ENCODE peak calls at places on chromosomes 1 and 21, in ten cellular contexts. One of them, this sample, is unnamed.

GRCh38 chr1:232344791-232345399 is 285.0 kb downstream of the SIPA1L2 start:
- DNase-seq in MM.1S: no peak
- DNase-seq in GM23248: peak; percentile 20
- DNase-seq in colonic mucosa: no peak
- DNase-seq in CD4-positive, CD25-positive, alpha-beta regulatory T cell: no peak
- DNase-seq in A673: no peak
- DNase-seq in tibial artery: no peak
- DNase-seq in WERI-Rb-1: no peak
- DNase-seq in left ventricle myocardium inferior: no peak
- DNase-seq in mesendoderm: no peak
- DNase-seq in this sample: no peak

GRCh38 chr1:23428136-23428905 is 3.8 kb upstream of the TCEA3 start:
- DNase-seq in MM.1S: no peak
- DNase-seq in colonic mucosa: no peak
- DNase-seq in GM23248: no peak
- DNase-seq in A673: no peak
- DNase-seq in CD4-positive, CD25-positive, alpha-beta regulatory T cell: no peak
- DNase-seq in left ventricle myocardium inferior: no peak
- DNase-seq in tibial artery: no peak
- DNase-seq in WERI-Rb-1: no peak
- DNase-seq in mesendoderm: no peak
- DNase-seq in this sample: no peak

GRCh38 chr21:25626752-25627151 is 12.3 kb upstream of the JAM2 start:
- DNase-seq in WERI-Rb-1: no peak
- DNase-seq in CD4-positive, CD25-positive, alpha-beta regulatory T cell: no peak
- DNase-seq in colonic mucosa: no peak
- DNase-seq in left ventricle myocardium inferior: peak; percentile 25
- DNase-seq in GM23248: no peak
- DNase-seq in tibial artery: no peak
- DNase-seq in MM.1S: no peak
- DNase-seq in mesendoderm: no peak
- DNase-seq in A673: no peak
- DNase-seq in this sample: no peak

GRCh38 chr1:197008861-197009260 is 31.5 kb downstream of the CFHR5 start:
- DNase-seq in CD4-positive, CD25-positive, alpha-beta regulatory T cell: no peak
- DNase-seq in left ventricle myocardium inferior: no peak
- DNase-seq in MM.1S: no peak
- DNase-seq in WERI-Rb-1: peak; percentile 33
- DNase-seq in mesendoderm: no peak
- DNase-seq in tibial artery: no peak
- DNase-seq in colonic mucosa: no peak
- DNase-seq in A673: no peak
- DNase-seq in GM23248: no peak
- DNase-seq in this sample: no peak

GRCh38 chr1:10625076-10625475 is 150.3 kb downstream of the PEX14 start:
- DNase-seq in colonic mucosa: no peak
- DNase-seq in mesendoderm: no peak
- DNase-seq in GM23248: no peak
- DNase-seq in CD4-positive, CD25-positive, alpha-beta regulatory T cell: no peak
- DNase-seq in tibial artery: peak; percentile 31
- DNase-seq in left ventricle myocardium inferior: no peak
- DNase-seq in A673: no peak
- DNase-seq in MM.1S: no peak
- DNase-seq in WERI-Rb-1: no peak
- DNase-seq in this sample: no peak

GRCh38 chr1:226666164-226666506 is 72.9 kb downstream of the ITPKB start:
- DNase-seq in A673: no peak
- DNase-seq in WERI-Rb-1: no peak
- DNase-seq in left ventricle myocardium inferior: no peak
- DNase-seq in MM.1S: no peak
- DNase-seq in colonic mucosa: no peak
- DNase-seq in mesendoderm: no peak
- DNase-seq in tibial artery: no peak
- DNase-seq in CD4-positive, CD25-positive, alpha-beta regulatory T cell: no peak
- DNase-seq in GM23248: no peak
- DNase-seq in this sample: no peak

GRCh38 chr1:1013922-1014617 is 773 bp downstream of the ISG15 start:
- DNase-seq in colonic mucosa: no peak
- DNase-seq in MM.1S: no peak
- DNase-seq in CD4-positive, CD25-positive, alpha-beta regulatory T cell: peak; percentile 68
- DNase-seq in WERI-Rb-1: peak; percentile 18
- DNase-seq in A673: peak; percentile 82
- DNase-seq in left ventricle myocardium inferior: no peak
- DNase-seq in tibial artery: no peak
- DNase-seq in mesendoderm: no peak
- DNase-seq in GM23248: peak; percentile 71
- DNase-seq in this sample: peak; percentile 14

GRCh38 chr1:159170639-159171038 is 776 bp upstream of the CADM3 start:
- DNase-seq in WERI-Rb-1: no peak
- DNase-seq in colonic mucosa: no peak
- DNase-seq in tibial artery: no peak
- DNase-seq in MM.1S: no peak
- DNase-seq in GM23248: no peak
- DNase-seq in mesendoderm: peak; percentile 28
- DNase-seq in A673: no peak
- DNase-seq in CD4-positive, CD25-positive, alpha-beta regulatory T cell: no peak
- DNase-seq in left ventricle myocardium inferior: no peak
- DNase-seq in this sample: no peak

GRCh38 chr1:156407760-156408159 is 38.7 kb downstream of the RHBG start:
- DNase-seq in GM23248: no peak
- DNase-seq in colonic mucosa: no peak
- DNase-seq in CD4-positive, CD25-positive, alpha-beta regulatory T cell: no peak
- DNase-seq in A673: no peak
- DNase-seq in left ventricle myocardium inferior: no peak
- DNase-seq in MM.1S: no peak
- DNase-seq in tibial artery: no peak
- DNase-seq in WERI-Rb-1: no peak
- DNase-seq in mesendoderm: no peak
- DNase-seq in this sample: no peak

DNA sequence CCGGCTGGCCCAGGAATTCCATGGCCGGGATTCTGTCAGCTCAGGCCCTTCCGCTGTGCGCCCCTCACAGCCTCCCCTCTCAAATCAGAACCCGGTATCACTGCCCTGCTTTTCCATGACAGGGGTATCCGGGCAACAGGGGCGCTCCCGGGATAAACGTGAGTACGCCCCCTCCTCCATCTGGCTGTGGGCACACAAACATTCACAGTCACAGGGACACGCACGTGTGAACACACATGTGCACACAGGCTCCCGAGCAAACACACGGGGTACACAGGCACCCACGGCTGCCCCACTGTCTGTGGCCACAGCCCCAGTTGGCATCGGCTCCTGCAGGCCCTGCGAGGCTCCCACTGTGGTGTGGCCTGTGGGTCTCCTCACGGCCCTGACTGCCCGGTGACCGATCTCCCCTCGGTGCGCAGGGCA is 16.7 kb downstream of the COL6A1 start:
- DNase-seq in tibial artery: peak; percentile 63
- DNase-seq in mesendoderm: no peak
- DNase-seq in colonic mucosa: no peak
- DNase-seq in MM.1S: no peak
- DNase-seq in left ventricle myocardium inferior: peak; percentile 11
- DNase-seq in A673: no peak
- DNase-seq in WERI-Rb-1: peak; percentile 9
- DNase-seq in GM23248: no peak
- DNase-seq in CD4-positive, CD25-positive, alpha-beta regulatory T cell: no peak
- DNase-seq in this sample: no peak
- H3K36me3 ChIP-seq in tibial artery: peaks cover 97% of the 10 kb centered on the region
- H3K36me3 ChIP-seq in mesendoderm: peaks cover 33% of the 10 kb centered on the region
- H3K36me3 ChIP-seq in colonic mucosa: no peaks in the 10 kb centered on the region
- H3K36me3 ChIP-seq in MM.1S: no peaks in the 10 kb centered on the region
- H3K36me3 ChIP-seq in left ventricle myocardium inferior: peaks cover 91% of the 10 kb centered on the region
- H3K36me3 ChIP-seq in A673: no peaks in the 10 kb centered on the region
- H3K36me3 ChIP-seq in WERI-Rb-1: peaks cover 5% of the 10 kb centered on the region
- H3K36me3 ChIP-seq in GM23248: peaks cover 24% of the 10 kb centered on the region
- H3K36me3 ChIP-seq in CD4-positive, CD25-positive, alpha-beta regulatory T cell: no peaks in the 10 kb centered on the region
- H3K36me3 ChIP-seq in this sample: peaks cover 97% of the 10 kb centered on the region

GRCh38 chr1:155134858-155135415 is 715 bp upstream of the SLC50A1 start:
- DNase-seq in GM23248: peak; percentile 99
- DNase-seq in A673: peak; percentile 68
- DNase-seq in mesendoderm: peak; percentile 91
- DNase-seq in tibial artery: peak; percentile 96
- DNase-seq in left ventricle myocardium inferior: peak; percentile 84
- DNase-seq in CD4-positive, CD25-positive, alpha-beta regulatory T cell: no peak
- DNase-seq in colonic mucosa: peak; percentile 93
- DNase-seq in MM.1S: peak; percentile 69
- DNase-seq in WERI-Rb-1: peak; percentile 90
- DNase-seq in this sample: peak; percentile 98

GRCh38 chr1:155137550-155137949 is 1.9 kb downstream of the SLC50A1 start:
- DNase-seq in tibial artery: no peak
- DNase-seq in A673: no peak
- DNase-seq in WERI-Rb-1: no peak
- DNase-seq in mesendoderm: no peak
- DNase-seq in MM.1S: no peak
- DNase-seq in colonic mucosa: no peak
- DNase-seq in CD4-positive, CD25-positive, alpha-beta regulatory T cell: no peak
- DNase-seq in GM23248: no peak
- DNase-seq in left ventricle myocardium inferior: no peak
- DNase-seq in this sample: no peak

GRCh38 chr1:155136728-155137127 is 1.1 kb downstream of the SLC50A1 start:
- DNase-seq in mesendoderm: no peak
- DNase-seq in colonic mucosa: peak; percentile 68
- DNase-seq in tibial artery: no peak
- DNase-seq in A673: no peak
- DNase-seq in GM23248: no peak
- DNase-seq in left ventricle myocardium inferior: no peak
- DNase-seq in CD4-positive, CD25-positive, alpha-beta regulatory T cell: peak; percentile 95
- DNase-seq in WERI-Rb-1: no peak
- DNase-seq in MM.1S: no peak
- DNase-seq in this sample: no peak

GRCh38 chr1:155135416-155136197 is at the start of gene SLC50A1:
- DNase-seq in colonic mucosa: peak; percentile 95
- DNase-seq in CD4-positive, CD25-positive, alpha-beta regulatory T cell: peak; percentile 95
- DNase-seq in left ventricle myocardium inferior: peak; percentile 95
- DNase-seq in tibial artery: peak; percentile 97
- DNase-seq in GM23248: peak; percentile 97
- DNase-seq in mesendoderm: peak; percentile 96
- DNase-seq in A673: peak; percentile 96
- DNase-seq in WERI-Rb-1: peak; percentile 100
- DNase-seq in MM.1S: peak; percentile 98
- DNase-seq in this sample: peak; percentile 97

DNA sequence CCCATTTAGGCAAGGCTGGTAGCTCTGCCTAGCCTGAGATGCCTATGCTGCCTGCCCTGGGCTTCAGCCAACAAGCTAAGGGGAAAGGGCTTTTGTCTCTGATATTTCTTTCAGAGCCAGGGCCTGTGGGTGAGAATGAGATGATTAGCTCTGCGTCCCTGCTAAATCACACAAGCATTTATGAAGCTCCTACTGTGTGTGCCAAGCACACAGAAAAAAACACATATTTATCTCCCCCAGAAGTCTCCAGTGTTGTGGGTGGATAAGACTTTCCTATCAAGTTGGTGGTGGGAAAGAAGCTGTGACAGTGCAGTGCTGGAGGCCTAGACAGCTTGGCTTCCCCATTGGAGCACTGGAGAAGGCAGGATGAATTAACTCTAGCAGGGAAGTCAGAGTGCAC is 1.5 kb downstream of the SLC50A1 start:
- DNase-seq in CD4-positive, CD25-positive, alpha-beta regulatory T cell: no peak
- DNase-seq in tibial artery: no peak
- DNase-seq in mesendoderm: no peak
- DNase-seq in colonic mucosa: no peak
- DNase-seq in MM.1S: no peak
- DNase-seq in left ventricle myocardium inferior: no peak
- DNase-seq in A673: no peak
- DNase-seq in WERI-Rb-1: no peak
- DNase-seq in GM23248: no peak
- DNase-seq in this sample: no peak
- H3K4me3 ChIP-seq in CD4-positive, CD25-positive, alpha-beta regulatory T cell: no peak overlapping the region
- H3K4me3 ChIP-seq in tibial artery: no peak overlapping the region
- H3K4me3 ChIP-seq in mesendoderm: no peak overlapping the region
- H3K4me3 ChIP-seq in colonic mucosa: peak overlapping the region; percentile 45
- H3K4me3 ChIP-seq in MM.1S: peak overlapping the region; percentile 25
- H3K4me3 ChIP-seq in left ventricle myocardium inferior: peak overlapping the region; percentile 79
- H3K4me3 ChIP-seq in A673: peak overlapping the region; percentile 79
- H3K4me3 ChIP-seq in WERI-Rb-1: peak overlapping the region; percentile 66
- H3K4me3 ChIP-seq in GM23248: peak overlapping the region; percentile 88
- H3K4me3 ChIP-seq in this sample: no peak overlapping the region

DNA sequence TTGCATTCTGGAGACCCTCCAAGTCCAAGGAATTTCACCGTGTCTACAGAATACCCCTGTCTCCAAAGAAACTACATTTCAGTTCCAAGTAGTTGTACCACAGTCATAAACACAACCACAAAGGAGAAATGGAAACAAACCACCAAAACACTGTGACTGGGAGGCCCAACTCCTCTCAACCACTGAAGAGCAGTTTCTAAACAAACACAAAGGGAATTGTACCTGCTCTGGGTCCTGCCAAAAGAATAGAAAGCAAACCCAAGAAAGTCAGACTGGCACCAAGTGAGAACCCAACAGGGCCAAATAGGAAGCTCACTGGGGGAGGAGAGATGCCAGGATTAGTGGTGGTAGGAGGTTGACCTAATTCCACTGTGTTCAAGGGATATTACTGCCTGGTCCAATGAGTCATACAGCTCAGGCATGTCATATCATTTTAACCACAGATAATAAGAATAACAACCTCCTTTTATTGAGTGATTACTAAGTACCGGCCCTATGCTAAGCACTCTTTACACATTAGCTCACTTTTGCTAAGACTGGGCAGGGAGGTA is 123.9 kb upstream of the PPP2R5A start:
- DNase-seq in CD4-positive, CD25-positive, alpha-beta regulatory T cell: peak; percentile 14
- DNase-seq in mesendoderm: no peak
- DNase-seq in A673: no peak
- DNase-seq in left ventricle myocardium inferior: no peak
- DNase-seq in GM23248: peak; percentile 87
- DNase-seq in tibial artery: no peak
- DNase-seq in colonic mucosa: no peak
- DNase-seq in WERI-Rb-1: no peak
- DNase-seq in MM.1S: no peak
- DNase-seq in this sample: peak; percentile 78
- H3K36me3 ChIP-seq in CD4-positive, CD25-positive, alpha-beta regulatory T cell: no peaks in the 10 kb centered on the region
- H3K36me3 ChIP-seq in mesendoderm: no peaks in the 10 kb centered on the region
- H3K36me3 ChIP-seq in A673: no peaks in the 10 kb centered on the region
- H3K36me3 ChIP-seq in left ventricle myocardium inferior: no peaks in the 10 kb centered on the region
- H3K36me3 ChIP-seq in GM23248: no peaks in the 10 kb centered on the region
- H3K36me3 ChIP-seq in tibial artery: no peaks in the 10 kb centered on the region
- H3K36me3 ChIP-seq in colonic mucosa: no peaks in the 10 kb centered on the region
- H3K36me3 ChIP-seq in WERI-Rb-1: no peaks in the 10 kb centered on the region
- H3K36me3 ChIP-seq in MM.1S: no peaks in the 10 kb centered on the region
- H3K36me3 ChIP-seq in this sample: no peaks in the 10 kb centered on the region

GRCh38 chr21:38495242-38495641 is 3.0 kb downstream of the ERG start:
- DNase-seq in left ventricle myocardium inferior: no peak
- DNase-seq in tibial artery: no peak
- DNase-seq in MM.1S: no peak
- DNase-seq in GM23248: no peak
- DNase-seq in CD4-positive, CD25-positive, alpha-beta regulatory T cell: no peak
- DNase-seq in WERI-Rb-1: no peak
- DNase-seq in colonic mucosa: no peak
- DNase-seq in A673: no peak
- DNase-seq in mesendoderm: no peak
- DNase-seq in this sample: no peak
- H3K4me3 ChIP-seq in left ventricle myocardium inferior: peak overlapping the region; percentile 66
- H3K4me3 ChIP-seq in tibial artery: peak overlapping the region; percentile 3
- H3K4me3 ChIP-seq in MM.1S: no peak overlapping the region
- H3K4me3 ChIP-seq in GM23248: no peak overlapping the region
- H3K4me3 ChIP-seq in CD4-positive, CD25-positive, alpha-beta regulatory T cell: no peak overlapping the region
- H3K4me3 ChIP-seq in WERI-Rb-1: no peak overlapping the region
- H3K4me3 ChIP-seq in colonic mucosa: no peak overlapping the region
- H3K4me3 ChIP-seq in A673: no peak overlapping the region
- H3K4me3 ChIP-seq in mesendoderm: no peak overlapping the region
- H3K4me3 ChIP-seq in this sample: no peak overlapping the region

This sample was measured in mesenchymal stem cell.